ENCODE peak calls at places on chromosome 1, in ten cellular contexts. One of them, this sample, is unnamed.
A peak's percentile ranks its signal among the peaks of the same experiment; 100 is the strongest.

GRCh38 chr1:84698718-84699117 is 8.5 kb upstream of the SSX2IP start:
- DNase-seq in activated CD4-positive, alpha-beta T cell treated with anti-CD3 and anti-CD28 coated beads for 24 hours: no peak
- DNase-seq in glomerular endothelial cell: no peak
- DNase-seq in GM13976: no peak
- DNase-seq in A172: peak; percentile 82
- DNase-seq in activated CD8-positive, alpha-beta memory T cell treated with anti-CD3 and anti-CD28 coated beads, Interleukin-2, amount 50 U/mL, for 48 hours: no peak
- DNase-seq in OCI-LY7: no peak
- DNase-seq in H54: peak; percentile 45
- DNase-seq in NCI-H510A: no peak
- DNase-seq in heart right ventricle: no peak
- DNase-seq in this sample: no peak

GRCh38 chr1:62601412-62601971 is 4.2 kb downstream of the ANGPTL3 start:
- DNase-seq in glomerular endothelial cell: no peak
- DNase-seq in H54: no peak
- DNase-seq in OCI-LY7: no peak
- DNase-seq in activated CD8-positive, alpha-beta memory T cell treated with anti-CD3 and anti-CD28 coated beads, Interleukin-2, amount 50 U/mL, for 48 hours: no peak
- DNase-seq in activated CD4-positive, alpha-beta T cell treated with anti-CD3 and anti-CD28 coated beads for 24 hours: no peak
- DNase-seq in GM13976: no peak
- DNase-seq in A172: no peak
- DNase-seq in heart right ventricle: no peak
- DNase-seq in NCI-H510A: no peak
- DNase-seq in this sample: no peak

GRCh38 chr1:24970926-24971530 is 41.0 kb upstream of the RUNX3 start:
- DNase-seq in heart right ventricle: no peak
- DNase-seq in NCI-H510A: no peak
- DNase-seq in A172: no peak
- DNase-seq in GM13976: no peak
- DNase-seq in OCI-LY7: no peak
- DNase-seq in activated CD4-positive, alpha-beta T cell treated with anti-CD3 and anti-CD28 coated beads for 24 hours: no peak
- DNase-seq in activated CD8-positive, alpha-beta memory T cell treated with anti-CD3 and anti-CD28 coated beads, Interleukin-2, amount 50 U/mL, for 48 hours: peak; percentile 61
- DNase-seq in glomerular endothelial cell: no peak
- DNase-seq in H54: no peak
- DNase-seq in this sample: no peak

GRCh38 chr1:31714442-31715096 is 10.8 kb upstream of the COL16A1 start:
- DNase-seq in H54: peak; percentile 33
- DNase-seq in activated CD4-positive, alpha-beta T cell treated with anti-CD3 and anti-CD28 coated beads for 24 hours: no peak
- DNase-seq in OCI-LY7: peak; percentile 63
- DNase-seq in heart right ventricle: peak; percentile 76
- DNase-seq in glomerular endothelial cell: no peak
- DNase-seq in A172: no peak
- DNase-seq in NCI-H510A: no peak
- DNase-seq in GM13976: no peak
- DNase-seq in activated CD8-positive, alpha-beta memory T cell treated with anti-CD3 and anti-CD28 coated beads, Interleukin-2, amount 50 U/mL, for 48 hours: peak; percentile 62
- DNase-seq in this sample: no peak

GRCh38 chr1:198245379-198245778 is 88.6 kb downstream of the NEK7 start:
- DNase-seq in activated CD8-positive, alpha-beta memory T cell treated with anti-CD3 and anti-CD28 coated beads, Interleukin-2, amount 50 U/mL, for 48 hours: no peak
- DNase-seq in OCI-LY7: no peak
- DNase-seq in A172: no peak
- DNase-seq in glomerular endothelial cell: no peak
- DNase-seq in GM13976: no peak
- DNase-seq in NCI-H510A: no peak
- DNase-seq in heart right ventricle: no peak
- DNase-seq in activated CD4-positive, alpha-beta T cell treated with anti-CD3 and anti-CD28 coated beads for 24 hours: no peak
- DNase-seq in H54: no peak
- DNase-seq in this sample: no peak

GRCh38 chr1:44000266-44000665 is 8.9 kb downstream of the CCDC24 start:
- DNase-seq in activated CD8-positive, alpha-beta memory T cell treated with anti-CD3 and anti-CD28 coated beads, Interleukin-2, amount 50 U/mL, for 48 hours: no peak
- DNase-seq in activated CD4-positive, alpha-beta T cell treated with anti-CD3 and anti-CD28 coated beads for 24 hours: no peak
- DNase-seq in GM13976: no peak
- DNase-seq in NCI-H510A: no peak
- DNase-seq in A172: no peak
- DNase-seq in heart right ventricle: no peak
- DNase-seq in glomerular endothelial cell: no peak
- DNase-seq in H54: no peak
- DNase-seq in OCI-LY7: no peak
- DNase-seq in this sample: no peak

GRCh38 chr1:29505537-29506220 is 269.4 kb downstream of the PTPRU start:
- DNase-seq in H54: no peak
- DNase-seq in A172: no peak
- DNase-seq in GM13976: no peak
- DNase-seq in activated CD4-positive, alpha-beta T cell treated with anti-CD3 and anti-CD28 coated beads for 24 hours: no peak
- DNase-seq in activated CD8-positive, alpha-beta memory T cell treated with anti-CD3 and anti-CD28 coated beads, Interleukin-2, amount 50 U/mL, for 48 hours: peak; percentile 23
- DNase-seq in glomerular endothelial cell: no peak
- DNase-seq in OCI-LY7: no peak
- DNase-seq in heart right ventricle: no peak
- DNase-seq in NCI-H510A: no peak
- DNase-seq in this sample: no peak

GRCh38 chr1:236168716-236169429 is 26.5 kb downstream of the GPR137B start:
- DNase-seq in heart right ventricle: no peak
- DNase-seq in GM13976: no peak
- DNase-seq in OCI-LY7: peak; percentile 16
- DNase-seq in glomerular endothelial cell: peak; percentile 25
- DNase-seq in activated CD4-positive, alpha-beta T cell treated with anti-CD3 and anti-CD28 coated beads for 24 hours: no peak
- DNase-seq in A172: peak; percentile 31
- DNase-seq in H54: peak; percentile 47
- DNase-seq in NCI-H510A: peak; percentile 7
- DNase-seq in activated CD8-positive, alpha-beta memory T cell treated with anti-CD3 and anti-CD28 coated beads, Interleukin-2, amount 50 U/mL, for 48 hours: peak; percentile 49
- DNase-seq in this sample: no peak

GRCh38 chr1:236075848-236076247 is 11.0 kb upstream of the NID1 start:
- DNase-seq in A172: no peak
- DNase-seq in glomerular endothelial cell: no peak
- DNase-seq in H54: no peak
- DNase-seq in activated CD8-positive, alpha-beta memory T cell treated with anti-CD3 and anti-CD28 coated beads, Interleukin-2, amount 50 U/mL, for 48 hours: no peak
- DNase-seq in activated CD4-positive, alpha-beta T cell treated with anti-CD3 and anti-CD28 coated beads for 24 hours: no peak
- DNase-seq in GM13976: no peak
- DNase-seq in heart right ventricle: no peak
- DNase-seq in NCI-H510A: no peak
- DNase-seq in OCI-LY7: no peak
- DNase-seq in this sample: no peak

GRCh38 chr1:247360116-247360898 is 28.6 kb upstream of the ZNF496 start:
- DNase-seq in H54: no peak
- DNase-seq in activated CD4-positive, alpha-beta T cell treated with anti-CD3 and anti-CD28 coated beads for 24 hours: no peak
- DNase-seq in heart right ventricle: no peak
- DNase-seq in GM13976: no peak
- DNase-seq in NCI-H510A: no peak
- DNase-seq in activated CD8-positive, alpha-beta memory T cell treated with anti-CD3 and anti-CD28 coated beads, Interleukin-2, amount 50 U/mL, for 48 hours: no peak
- DNase-seq in OCI-LY7: no peak
- DNase-seq in A172: no peak
- DNase-seq in glomerular endothelial cell: no peak
- DNase-seq in this sample: no peak

GRCh38 chr1:47596328-47596727 is 158.5 kb downstream of the FOXD2 start:
- DNase-seq in H54: no peak
- DNase-seq in activated CD4-positive, alpha-beta T cell treated with anti-CD3 and anti-CD28 coated beads for 24 hours: no peak
- DNase-seq in activated CD8-positive, alpha-beta memory T cell treated with anti-CD3 and anti-CD28 coated beads, Interleukin-2, amount 50 U/mL, for 48 hours: no peak
- DNase-seq in NCI-H510A: no peak
- DNase-seq in GM13976: no peak
- DNase-seq in heart right ventricle: no peak
- DNase-seq in OCI-LY7: no peak
- DNase-seq in glomerular endothelial cell: no peak
- DNase-seq in A172: no peak
- DNase-seq in this sample: no peak

GRCh38 chr1:28751315-28752056 is 14.7 kb downstream of the YTHDF2 start:
- DNase-seq in H54: peak; percentile 14
- DNase-seq in activated CD8-positive, alpha-beta memory T cell treated with anti-CD3 and anti-CD28 coated beads, Interleukin-2, amount 50 U/mL, for 48 hours: no peak
- DNase-seq in heart right ventricle: no peak
- DNase-seq in glomerular endothelial cell: no peak
- DNase-seq in A172: peak; percentile 55
- DNase-seq in activated CD4-positive, alpha-beta T cell treated with anti-CD3 and anti-CD28 coated beads for 24 hours: no peak
- DNase-seq in NCI-H510A: no peak
- DNase-seq in GM13976: no peak
- DNase-seq in OCI-LY7: no peak
- DNase-seq in this sample: no peak

GRCh38 chr1:181630838-181631237 is 147.5 kb downstream of the CACNA1E start:
- DNase-seq in NCI-H510A: no peak
- DNase-seq in heart right ventricle: no peak
- DNase-seq in GM13976: no peak
- DNase-seq in OCI-LY7: no peak
- DNase-seq in H54: no peak
- DNase-seq in A172: no peak
- DNase-seq in activated CD4-positive, alpha-beta T cell treated with anti-CD3 and anti-CD28 coated beads for 24 hours: no peak
- DNase-seq in activated CD8-positive, alpha-beta memory T cell treated with anti-CD3 and anti-CD28 coated beads, Interleukin-2, amount 50 U/mL, for 48 hours: no peak
- DNase-seq in glomerular endothelial cell: no peak
- DNase-seq in this sample: no peak

GRCh38 chr1:199204231-199204630 is 565.4 kb downstream of the PTPRC start:
- DNase-seq in NCI-H510A: no peak
- DNase-seq in GM13976: no peak
- DNase-seq in activated CD4-positive, alpha-beta T cell treated with anti-CD3 and anti-CD28 coated beads for 24 hours: no peak
- DNase-seq in OCI-LY7: no peak
- DNase-seq in H54: no peak
- DNase-seq in heart right ventricle: no peak
- DNase-seq in A172: no peak
- DNase-seq in glomerular endothelial cell: no peak
- DNase-seq in activated CD8-positive, alpha-beta memory T cell treated with anti-CD3 and anti-CD28 coated beads, Interleukin-2, amount 50 U/mL, for 48 hours: no peak
- DNase-seq in this sample: no peak

GRCh38 chr1:227961651-227962050 is 13.9 kb upstream of the WNT9A start:
- DNase-seq in activated CD4-positive, alpha-beta T cell treated with anti-CD3 and anti-CD28 coated beads for 24 hours: no peak
- DNase-seq in H54: no peak
- DNase-seq in A172: no peak
- DNase-seq in heart right ventricle: no peak
- DNase-seq in activated CD8-positive, alpha-beta memory T cell treated with anti-CD3 and anti-CD28 coated beads, Interleukin-2, amount 50 U/mL, for 48 hours: peak; percentile 32
- DNase-seq in glomerular endothelial cell: no peak
- DNase-seq in GM13976: no peak
- DNase-seq in OCI-LY7: peak; percentile 10
- DNase-seq in NCI-H510A: no peak
- DNase-seq in this sample: no peak

GRCh38 chr1:216807696-216808095 is 84.5 kb upstream of the ESRRG start:
- DNase-seq in H54: no peak
- DNase-seq in A172: no peak
- DNase-seq in activated CD8-positive, alpha-beta memory T cell treated with anti-CD3 and anti-CD28 coated beads, Interleukin-2, amount 50 U/mL, for 48 hours: no peak
- DNase-seq in NCI-H510A: no peak
- DNase-seq in activated CD4-positive, alpha-beta T cell treated with anti-CD3 and anti-CD28 coated beads for 24 hours: no peak
- DNase-seq in OCI-LY7: no peak
- DNase-seq in glomerular endothelial cell: no peak
- DNase-seq in GM13976: no peak
- DNase-seq in heart right ventricle: no peak
- DNase-seq in this sample: no peak

GRCh38 chr1:10530281-10530740 is 55.6 kb downstream of the PEX14 start:
- DNase-seq in glomerular endothelial cell: no peak
- DNase-seq in NCI-H510A: peak; percentile 90
- DNase-seq in heart right ventricle: no peak
- DNase-seq in A172: peak; percentile 67
- DNase-seq in activated CD4-positive, alpha-beta T cell treated with anti-CD3 and anti-CD28 coated beads for 24 hours: no peak
- DNase-seq in H54: peak; percentile 40
- DNase-seq in GM13976: no peak
- DNase-seq in OCI-LY7: no peak
- DNase-seq in activated CD8-positive, alpha-beta memory T cell treated with anti-CD3 and anti-CD28 coated beads, Interleukin-2, amount 50 U/mL, for 48 hours: no peak
- DNase-seq in this sample: no peak

GRCh38 chr1:176111835-176112234 is 95.3 kb downstream of the COP1 start:
- DNase-seq in H54: no peak
- DNase-seq in OCI-LY7: no peak
- DNase-seq in A172: no peak
- DNase-seq in heart right ventricle: no peak
- DNase-seq in NCI-H510A: no peak
- DNase-seq in GM13976: no peak
- DNase-seq in glomerular endothelial cell: no peak
- DNase-seq in activated CD8-positive, alpha-beta memory T cell treated with anti-CD3 and anti-CD28 coated beads, Interleukin-2, amount 50 U/mL, for 48 hours: no peak
- DNase-seq in activated CD4-positive, alpha-beta T cell treated with anti-CD3 and anti-CD28 coated beads for 24 hours: no peak
- DNase-seq in this sample: no peak

GRCh38 chr1:151002611-151003010 is 4.1 kb downstream of the MINDY1 start:
- DNase-seq in heart right ventricle: no peak
- DNase-seq in GM13976: no peak
- DNase-seq in OCI-LY7: no peak
- DNase-seq in activated CD4-positive, alpha-beta T cell treated with anti-CD3 and anti-CD28 coated beads for 24 hours: no peak
- DNase-seq in H54: no peak
- DNase-seq in NCI-H510A: no peak
- DNase-seq in A172: no peak
- DNase-seq in activated CD8-positive, alpha-beta memory T cell treated with anti-CD3 and anti-CD28 coated beads, Interleukin-2, amount 50 U/mL, for 48 hours: no peak
- DNase-seq in glomerular endothelial cell: no peak
- DNase-seq in this sample: no peak

GRCh38 chr1:202665417-202665816 is 44.8 kb downstream of the SYT2 start:
- DNase-seq in glomerular endothelial cell: no peak
- DNase-seq in H54: no peak
- DNase-seq in NCI-H510A: no peak
- DNase-seq in activated CD8-positive, alpha-beta memory T cell treated with anti-CD3 and anti-CD28 coated beads, Interleukin-2, amount 50 U/mL, for 48 hours: no peak
- DNase-seq in heart right ventricle: no peak
- DNase-seq in GM13976: no peak
- DNase-seq in OCI-LY7: no peak
- DNase-seq in A172: no peak
- DNase-seq in activated CD4-positive, alpha-beta T cell treated with anti-CD3 and anti-CD28 coated beads for 24 hours: no peak
- DNase-seq in this sample: no peak

GRCh38 chr1:240608707-240609106 is 3.2 kb downstream of the GREM2 start:
- DNase-seq in NCI-H510A: no peak
- DNase-seq in heart right ventricle: no peak
- DNase-seq in glomerular endothelial cell: no peak
- DNase-seq in activated CD4-positive, alpha-beta T cell treated with anti-CD3 and anti-CD28 coated beads for 24 hours: no peak
- DNase-seq in OCI-LY7: peak; percentile 4
- DNase-seq in A172: peak; percentile 72
- DNase-seq in H54: no peak
- DNase-seq in activated CD8-positive, alpha-beta memory T cell treated with anti-CD3 and anti-CD28 coated beads, Interleukin-2, amount 50 U/mL, for 48 hours: no peak
- DNase-seq in GM13976: no peak
- DNase-seq in this sample: no peak

GRCh38 chr1:228544021-228544850 is 57.1 kb downstream of the RNF187 start:
- DNase-seq in heart right ventricle: no peak
- DNase-seq in A172: no peak
- DNase-seq in activated CD8-positive, alpha-beta memory T cell treated with anti-CD3 and anti-CD28 coated beads, Interleukin-2, amount 50 U/mL, for 48 hours: no peak
- DNase-seq in H54: no peak
- DNase-seq in OCI-LY7: no peak
- DNase-seq in GM13976: no peak
- DNase-seq in activated CD4-positive, alpha-beta T cell treated with anti-CD3 and anti-CD28 coated beads for 24 hours: no peak
- DNase-seq in NCI-H510A: no peak
- DNase-seq in glomerular endothelial cell: no peak
- DNase-seq in this sample: no peak

GRCh38 chr1:51622455-51622913 is 5.6 kb downstream of the OSBPL9 start:
- DNase-seq in H54: peak; percentile 46
- DNase-seq in NCI-H510A: peak; percentile 72
- DNase-seq in activated CD8-positive, alpha-beta memory T cell treated with anti-CD3 and anti-CD28 coated beads, Interleukin-2, amount 50 U/mL, for 48 hours: no peak
- DNase-seq in activated CD4-positive, alpha-beta T cell treated with anti-CD3 and anti-CD28 coated beads for 24 hours: no peak
- DNase-seq in glomerular endothelial cell: no peak
- DNase-seq in OCI-LY7: no peak
- DNase-seq in heart right ventricle: peak; percentile 18
- DNase-seq in A172: peak; percentile 82
- DNase-seq in GM13976: no peak
- DNase-seq in this sample: no peak

GRCh38 chr1:85579619-85580018 is 942 bp upstream of the CCN1 start:
- DNase-seq in OCI-LY7: no peak
- DNase-seq in A172: peak; percentile 37
- DNase-seq in activated CD4-positive, alpha-beta T cell treated with anti-CD3 and anti-CD28 coated beads for 24 hours: no peak
- DNase-seq in H54: no peak
- DNase-seq in NCI-H510A: no peak
- DNase-seq in glomerular endothelial cell: no peak
- DNase-seq in GM13976: peak; percentile 21
- DNase-seq in activated CD8-positive, alpha-beta memory T cell treated with anti-CD3 and anti-CD28 coated beads, Interleukin-2, amount 50 U/mL, for 48 hours: no peak
- DNase-seq in heart right ventricle: peak; percentile 50
- DNase-seq in this sample: no peak

GRCh38 chr1:100580446-100580845 is 42.5 kb downstream of the GPR88 start:
- DNase-seq in glomerular endothelial cell: no peak
- DNase-seq in A172: no peak
- DNase-seq in OCI-LY7: no peak
- DNase-seq in NCI-H510A: no peak
- DNase-seq in activated CD4-positive, alpha-beta T cell treated with anti-CD3 and anti-CD28 coated beads for 24 hours: no peak
- DNase-seq in heart right ventricle: no peak
- DNase-seq in GM13976: no peak
- DNase-seq in activated CD8-positive, alpha-beta memory T cell treated with anti-CD3 and anti-CD28 coated beads, Interleukin-2, amount 50 U/mL, for 48 hours: no peak
- DNase-seq in H54: no peak
- DNase-seq in this sample: no peak

GRCh38 chr1:167454929-167455785 is 63.2 kb downstream of the CD247 start:
- DNase-seq in A172: peak; percentile 54
- DNase-seq in activated CD8-positive, alpha-beta memory T cell treated with anti-CD3 and anti-CD28 coated beads, Interleukin-2, amount 50 U/mL, for 48 hours: peak; percentile 88
- DNase-seq in GM13976: peak; percentile 79
- DNase-seq in H54: peak; percentile 77
- DNase-seq in OCI-LY7: peak; percentile 75
- DNase-seq in NCI-H510A: peak; percentile 58
- DNase-seq in glomerular endothelial cell: no peak
- DNase-seq in activated CD4-positive, alpha-beta T cell treated with anti-CD3 and anti-CD28 coated beads for 24 hours: peak; percentile 60
- DNase-seq in heart right ventricle: peak; percentile 36
- DNase-seq in this sample: no peak

GRCh38 chr1:181936768-181937581 is 124.5 kb downstream of the ZNF648 start:
- DNase-seq in heart right ventricle: peak; percentile 15
- DNase-seq in OCI-LY7: peak; percentile 70
- DNase-seq in activated CD4-positive, alpha-beta T cell treated with anti-CD3 and anti-CD28 coated beads for 24 hours: peak; percentile 18
- DNase-seq in activated CD8-positive, alpha-beta memory T cell treated with anti-CD3 and anti-CD28 coated beads, Interleukin-2, amount 50 U/mL, for 48 hours: peak; percentile 66
- DNase-seq in A172: peak; percentile 36
- DNase-seq in GM13976: peak; percentile 73
- DNase-seq in NCI-H510A: peak; percentile 47
- DNase-seq in glomerular endothelial cell: no peak
- DNase-seq in H54: peak; percentile 38
- DNase-seq in this sample: peak; percentile 86

GRCh38 chr1:162626733-162627132 is 5.5 kb upstream of the DDR2 start:
- DNase-seq in heart right ventricle: no peak
- DNase-seq in NCI-H510A: no peak
- DNase-seq in OCI-LY7: no peak
- DNase-seq in GM13976: peak; percentile 18
- DNase-seq in H54: no peak
- DNase-seq in glomerular endothelial cell: no peak
- DNase-seq in activated CD8-positive, alpha-beta memory T cell treated with anti-CD3 and anti-CD28 coated beads, Interleukin-2, amount 50 U/mL, for 48 hours: no peak
- DNase-seq in activated CD4-positive, alpha-beta T cell treated with anti-CD3 and anti-CD28 coated beads for 24 hours: no peak
- DNase-seq in A172: no peak
- DNase-seq in this sample: no peak